ENCODE peak calls at places on chromosomes 1 and 21, in four cellular contexts. H is fibroblast of lung, S is neural progenitor cell, M is cardiac muscle cell. O is an unnamed sample.

GRCh38 chr1:22673486-22674409 is 20.7 kb downstream of the C1QB start:
- DNase-seq in H (peak), S (peak), M (peak), O (no peak)

GRCh38 chr1:228058172-228058980 is 24.1 kb upstream of the ARF1 start:
- DNase-seq in H (no peak), S (no peak), M (no peak), O (no peak)

GRCh38 chr1:32066489-32066873 is 6.3 kb upstream of the TMEM39B start:
- DNase-seq in H (peak), S (no peak), M (peak), O (no peak)

GRCh38 chr1:207941664-207942063 is 30.7 kb upstream of the CD34 start:
- DNase-seq in H (peak), S (no peak), M (peak), O (no peak)

GRCh38 chr1:93728480-93729131 is 47.0 kb upstream of the BCAR3 start:
- DNase-seq in H (no peak), S (no peak), M (no peak), O (no peak)

GRCh38 chr1:65213271-65213905 is 65.4 kb downstream of the AK4 start:
- DNase-seq in H (no peak), S (peak), M (no peak), O (no peak)

GRCh38 chr21:25806053-25806452 is 71.3 kb downstream of the GABPA start:
- DNase-seq in H (no peak), S (no peak), M (no peak), O (no peak)

GRCh38 chr1:98766241-98766640 is 104.7 kb downstream of the SNX7 start:
- DNase-seq in H (no peak), S (no peak), M (no peak), O (no peak)

GRCh38 chr1:10644307-10645128 is 151.9 kb downstream of the CASZ1 start:
- DNase-seq in H (peak), S (no peak), M (peak), O (no peak)

GRCh38 chr1:25109527-25109926 is 122.8 kb downstream of the SYF2 start:
- DNase-seq in H (no peak), S (no peak), M (no peak), O (no peak)

GRCh38 chr1:156123356-156124196 is 9.1 kb downstream of the LMNA start:
- DNase-seq in H (peak), S (peak), M (peak), O (no peak)

GRCh38 chr1:55474168-55474786 is 259.1 kb upstream of the USP24 start:
- DNase-seq in H (peak), S (no peak), M (peak), O (no peak)

GRCh38 chr1:43867946-43868740 is 65.5 kb upstream of the ARTN start:
- DNase-seq in H (peak), S (no peak), M (peak), O (no peak)

GRCh38 chr1:16250547-16251251 is 13.7 kb upstream of the CPLANE2 start:
- DNase-seq in H (peak), S (no peak), M (peak), O (no peak)

DNA sequence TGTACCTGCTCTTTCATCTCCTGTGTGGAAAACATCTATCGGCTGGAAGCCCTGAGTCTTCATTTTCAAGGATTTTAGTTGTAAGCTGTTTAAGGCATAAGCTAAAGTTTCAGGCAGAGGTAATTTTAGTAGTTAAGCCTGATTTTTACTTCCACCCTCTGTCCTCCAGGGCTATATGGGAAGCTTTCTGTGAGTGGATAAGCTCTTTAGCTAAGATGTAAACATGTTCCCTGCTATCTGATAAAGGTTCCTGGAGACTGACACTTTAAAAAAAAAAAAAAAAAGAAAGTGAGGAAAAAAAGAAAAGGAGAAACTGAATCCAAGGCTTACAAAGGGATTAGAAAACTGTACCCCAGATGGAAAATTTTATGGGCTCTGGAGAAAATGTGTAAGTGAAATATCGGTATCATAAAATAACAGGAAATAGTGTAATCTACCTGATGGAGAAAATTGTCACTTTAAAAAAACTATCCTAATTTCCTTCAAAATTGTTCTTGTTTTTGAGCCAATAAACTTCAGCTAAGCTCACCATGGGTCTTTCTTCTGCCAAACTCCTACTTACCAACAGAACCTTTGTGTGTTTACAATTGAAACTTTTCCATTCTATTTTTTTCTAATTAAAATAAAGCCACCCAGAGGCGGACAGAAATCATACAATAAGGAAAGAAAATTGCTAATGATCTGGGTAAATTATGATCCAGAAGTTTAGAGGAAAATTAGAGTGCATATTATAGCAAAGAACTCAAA is 180.5 kb downstream of the TGFB2 start:
- DNase-seq in H (no peak), S (no peak), M (no peak), O (no peak)
- TF ChIP-seq CTCF in H (no peak), S (no peak), M (no peak), O (no peak)

DNA sequence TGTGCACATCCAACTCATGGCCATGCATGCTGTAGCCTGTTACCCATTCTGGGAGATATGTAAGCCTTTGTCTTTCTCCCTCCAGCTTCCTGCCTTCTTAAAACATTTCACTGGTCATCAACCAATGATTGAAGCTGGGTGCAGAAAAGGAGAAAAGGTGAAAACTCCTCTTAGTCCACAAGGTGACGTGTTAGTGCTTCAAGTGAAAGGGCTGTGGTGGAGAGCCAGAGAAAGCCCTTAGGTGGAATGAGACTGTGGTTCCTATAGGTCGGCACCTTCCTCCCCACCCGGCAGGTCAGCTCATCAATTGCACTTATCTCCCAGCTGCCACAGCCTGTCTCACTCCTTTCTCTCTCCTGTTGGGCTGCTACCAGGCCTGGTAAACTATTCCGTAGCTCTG is 30.4 kb downstream of the ERG start:
- DNase-seq in H (no peak), S (no peak), M (no peak), O (no peak)
- TF ChIP-seq CTCF in H (no peak), S (no peak), M (no peak), O (no peak)

DNA sequence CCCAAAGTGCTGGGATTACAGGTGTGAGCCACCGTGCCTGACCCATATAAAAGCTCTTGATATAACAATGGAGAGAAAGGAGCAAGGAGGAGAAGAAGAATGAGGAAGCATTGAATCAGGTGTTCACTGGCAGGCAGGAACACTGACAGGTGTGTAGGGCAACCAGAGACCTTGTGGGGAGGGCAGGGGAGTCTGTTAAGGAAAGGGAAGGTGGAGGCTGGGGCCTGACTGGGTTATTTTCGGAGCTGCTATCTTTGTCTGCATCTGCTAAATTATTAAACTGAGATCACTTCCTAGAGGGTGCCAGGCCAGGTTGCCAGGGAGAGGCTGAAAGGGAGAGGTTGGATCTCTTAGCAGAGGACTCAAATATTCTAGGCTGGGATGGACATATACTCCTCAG is 6.8 kb upstream of the TRNP1 start:
- DNase-seq in H (no peak), S (no peak), M (no peak), O (no peak)
- TF ChIP-seq CTCF in H (no peak), S (no peak), M (no peak), O (no peak)

GRCh38 chr1:51936531-51936930 is 54.0 kb downstream of the RAB3B start:
- DNase-seq in H (no peak), S (no peak), M (peak), O (no peak)
- TF ChIP-seq CTCF in H (peak), S (no peak), M (peak), O (no peak)

GRCh38 chr1:40772146-40772770 is 11.3 kb upstream of the KCNQ4 start:
- DNase-seq in H (no peak), S (no peak), M (no peak), O (no peak)

GRCh38 chr1:40766560-40766959 is 17.0 kb upstream of the KCNQ4 start:
- DNase-seq in H (no peak), S (no peak), M (no peak), O (no peak)

GRCh38 chr1:40768146-40768990 is 15.2 kb upstream of the KCNQ4 start:
- DNase-seq in H (no peak), S (no peak), M (no peak), O (no peak)

GRCh38 chr1:40770296-40771070 is 13.1 kb upstream of the KCNQ4 start:
- DNase-seq in H (no peak), S (no peak), M (no peak), O (no peak)

GRCh38 chr1:40769815-40770214 is 13.8 kb upstream of the KCNQ4 start:
- DNase-seq in H (no peak), S (no peak), M (no peak), O (no peak)
- TF ChIP-seq CTCF in H (peak), S (no peak), M (peak), O (no peak)

DNA sequence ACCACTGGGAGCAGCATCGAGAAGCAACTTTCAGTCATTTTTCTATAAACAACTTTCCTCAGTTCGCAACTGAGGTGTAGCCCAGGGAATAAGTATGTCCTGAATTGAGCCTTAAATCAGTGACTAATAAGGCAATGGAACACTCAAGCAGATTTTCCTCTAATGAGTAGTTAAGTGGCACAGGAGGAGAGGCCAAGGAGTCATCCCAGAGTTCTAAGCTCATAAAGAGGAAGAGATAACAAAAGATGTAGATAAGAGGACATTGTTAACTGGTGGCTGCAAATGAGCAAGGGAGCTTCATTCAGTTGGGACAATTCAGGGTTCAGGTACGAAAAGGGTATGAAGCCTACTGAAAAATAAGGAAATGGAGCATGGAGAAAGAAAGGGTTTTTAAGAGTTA is 64.5 kb downstream of the LRRC40 start:
- DNase-seq in H (peak), S (peak), M (peak), O (no peak)
- TF ChIP-seq CTCF in H (no peak), S (no peak), M (no peak), O (no peak)

GRCh38 chr1:119090250-119090649 is 50.2 kb downstream of the WARS2 start:
- DNase-seq in H (no peak), S (no peak), M (no peak), O (no peak)
- TF ChIP-seq CTCF in H (no peak), S (no peak), M (no peak), O (no peak)

GRCh38 chr1:109243221-109243620 is 6.1 kb upstream of the CELSR2 start:
- DNase-seq in H (no peak), S (no peak), M (no peak), O (no peak)
- TF ChIP-seq CTCF in H (no peak), S (no peak), M (no peak), O (no peak)

DNA sequence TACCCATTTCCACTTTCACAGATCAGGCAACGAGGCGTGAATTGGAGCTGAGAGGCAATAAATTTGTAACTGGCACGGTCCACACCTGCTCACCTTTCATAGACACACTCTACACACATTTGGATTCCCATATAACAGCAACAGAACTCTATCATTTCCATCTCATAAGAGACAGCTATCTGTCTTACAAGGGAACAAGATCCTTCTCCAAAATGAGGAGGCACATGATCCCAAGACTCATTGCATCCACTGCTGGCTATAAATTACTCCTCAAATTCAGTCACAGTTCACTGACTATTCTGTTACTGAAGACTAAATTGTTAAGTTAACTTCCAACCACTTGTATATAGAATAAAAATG is 342.8 kb downstream of the MATN1 start:
- DNase-seq in H (no peak), S (no peak), M (no peak), O (no peak)
- TF ChIP-seq CTCF in H (no peak), S (no peak), M (no peak), O (no peak)

GRCh38 chr1:48471603-48472576 is at the start of gene SPATA6:
- DNase-seq in H (peak), S (peak), M (peak), O (peak)
- TF ChIP-seq CTCF in H (peak), S (peak), M (no peak), O (no peak)